ENCODE peak calls at places on chromosomes 2 and 18, in four cellular contexts. U, N, O and G are unnamed samples.

GRCh38 chr2:10045561-10046355 is 2.4 kb downstream of the KLF11 start:
- DNase-seq in O (no peak), U (no peak), N (no peak), G (no peak)

GRCh38 chr2:121735520-121736074 is 1.1 kb downstream of the NIFK start:
- DNase-seq in U (no peak), N (no peak), O (no peak), G (peak; percentile 32)

GRCh38 chr2:217935245-217935879 is 67.4 kb downstream of the TNS1 start:
- DNase-seq in O (no peak), N (peak; percentile 87), U (no peak), G (peak; percentile 84)

GRCh38 chr2:111005307-111005706 is 115.4 kb upstream of the BCL2L11 start:
- DNase-seq in U (no peak), O (no peak), N (no peak), G (no peak)

GRCh38 chr2:102736174-102736606 is 25.6 kb upstream of the TMEM182 start:
- DNase-seq in N (no peak), U (no peak), O (no peak), G (peak; percentile 11)

GRCh38 chr18:23235860-23236259 is 100.6 kb downstream of the CABLES1 start:
- DNase-seq in O (no peak), N (no peak), U (no peak), G (no peak)

GRCh38 chr2:73267008-73267407 is 17.3 kb downstream of the FBXO41 start:
- DNase-seq in U (no peak), O (no peak), N (no peak), G (no peak)

GRCh38 chr18:8584798-8585197 is 24.4 kb upstream of the RAB12 start:
- DNase-seq in N (no peak), U (no peak), O (no peak), G (no peak)

GRCh38 chr18:78875268-78875997 is 104.2 kb upstream of the SALL3 start:
- DNase-seq in U (no peak), N (peak; percentile 16), O (peak; percentile 22), G (peak; percentile 12)

GRCh38 chr2:210503622-210504300 is 27.2 kb upstream of the LANCL1 start:
- DNase-seq in U (no peak), O (no peak), N (peak; percentile 13), G (peak; percentile 9)

GRCh38 chr2:214379227-214379626 is 31.6 kb upstream of the VWC2L start:
- DNase-seq in O (no peak), N (no peak), U (no peak), G (no peak)

GRCh38 chr18:39487932-39488331 is 1922.3 kb upstream of the CELF4 start:
- DNase-seq in O (no peak), U (no peak), N (no peak), G (no peak)

GRCh38 chr2:239807568-239807967 is 217.6 kb downstream of the NDUFA10 start:
- DNase-seq in U (no peak), O (no peak), N (no peak), G (no peak)

GRCh38 chr2:29525921-29526320 is 395.5 kb downstream of the ALK start:
- DNase-seq in N (no peak), O (no peak), U (no peak), G (no peak)
- H3K4me3 ChIP-seq in N (no peak overlapping the region), O (no peak overlapping the region), U (no peak overlapping the region), G (no peak overlapping the region)

DNA sequence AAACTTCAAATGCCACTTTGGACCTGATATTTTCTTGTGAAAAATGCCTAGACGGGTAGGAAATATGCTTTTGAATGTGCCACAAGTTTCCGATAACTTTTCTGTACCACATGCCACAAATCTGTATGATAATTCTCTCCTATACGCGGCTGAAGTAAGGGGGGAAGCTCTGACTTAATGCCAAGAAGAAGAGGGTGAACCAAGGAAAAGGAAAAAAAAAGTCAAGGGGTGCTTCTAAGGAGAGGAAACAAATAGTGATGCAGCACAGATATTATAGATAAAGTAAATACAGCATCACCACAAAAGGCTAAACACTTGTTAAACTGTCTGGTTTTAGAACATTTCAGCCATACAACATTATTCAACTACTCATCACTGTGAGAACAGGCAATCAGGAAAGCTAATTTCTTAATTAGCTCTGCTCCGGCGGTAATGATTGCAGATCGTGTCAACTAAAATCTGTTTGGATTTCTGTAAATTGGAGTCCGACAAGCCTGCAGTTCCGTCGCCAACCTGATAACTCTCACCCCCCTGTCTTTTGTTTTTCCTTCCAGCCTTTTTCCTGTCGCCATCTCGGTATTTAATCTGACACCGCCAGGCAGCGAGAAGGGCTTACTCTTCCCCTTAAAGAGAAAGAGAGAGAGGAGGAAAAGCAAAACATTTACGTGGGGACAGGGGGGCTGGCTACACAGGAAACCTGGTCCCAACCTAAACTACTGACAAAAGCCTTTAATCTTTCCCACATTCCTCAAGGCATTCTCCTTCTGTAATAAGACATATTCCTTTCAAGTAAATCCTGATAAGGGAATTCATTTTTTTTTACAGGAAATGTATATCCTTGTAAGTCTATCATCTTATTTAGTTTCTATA is 67.5 kb downstream of the ZEB2 start:
- DNase-seq in U (no peak), N (peak; percentile 64), O (no peak), G (peak; percentile 69)
- H3K4me3 ChIP-seq in U (peak overlapping the region; percentile 43), N (peak overlapping the region; percentile 37), O (no peak overlapping the region), G (no peak overlapping the region)

DNA sequence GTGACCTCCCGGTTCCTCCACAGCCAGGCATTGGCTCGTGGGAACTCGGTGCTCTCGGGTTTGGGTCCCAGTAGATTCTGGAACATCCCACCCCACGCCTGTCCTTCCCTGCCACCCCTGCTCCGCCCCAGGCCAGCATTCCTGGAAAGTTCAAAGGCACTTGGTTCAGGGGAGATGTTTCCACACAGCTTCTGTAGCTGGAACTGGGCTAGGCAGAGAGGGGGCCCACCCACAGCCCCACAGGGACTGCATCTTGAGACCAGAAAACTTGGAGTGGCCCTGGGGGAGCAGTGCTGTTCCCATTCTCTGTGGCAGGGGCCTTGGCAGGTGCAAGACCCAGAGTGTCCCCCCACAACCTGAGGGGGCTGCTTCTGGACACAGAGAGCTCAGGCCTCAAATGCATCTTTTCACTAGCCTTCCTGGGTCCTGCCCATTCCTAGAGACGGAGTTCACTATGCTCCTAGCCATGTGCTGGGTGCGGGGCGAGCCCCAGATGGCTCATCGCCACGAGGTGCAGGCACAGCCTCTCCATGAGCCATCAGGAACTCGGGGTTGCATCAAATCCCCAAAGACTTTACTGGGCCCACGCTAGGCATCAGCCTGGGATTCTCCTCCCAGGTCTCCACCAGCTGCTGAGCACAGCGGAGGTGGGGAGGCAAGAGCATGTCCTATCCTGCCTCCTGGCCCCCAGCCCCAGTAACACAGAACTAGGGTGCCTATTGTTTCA is 68.7 kb downstream of the ZFP36L2 start:
- DNase-seq in N (no peak), U (no peak), O (no peak), G (peak; percentile 23)
- H3K4me3 ChIP-seq in N (no peak overlapping the region), U (no peak overlapping the region), O (no peak overlapping the region), G (no peak overlapping the region)

GRCh38 chr2:237630216-237631000 is 3.0 kb downstream of the LRRFIP1 start:
- DNase-seq in U (no peak), N (no peak), O (no peak), G (no peak)

GRCh38 chr2:237629739-237630138 is 2.4 kb downstream of the LRRFIP1 start:
- DNase-seq in O (no peak), U (no peak), N (no peak), G (peak; percentile 50)

GRCh38 chr2:237631801-237632585 is 4.6 kb downstream of the LRRFIP1 start:
- DNase-seq in U (no peak), O (no peak), N (no peak), G (no peak)

GRCh38 chr2:237631029-237631785 is 3.8 kb downstream of the LRRFIP1 start:
- DNase-seq in U (no peak), N (no peak), O (no peak), G (no peak)

GRCh38 chr2:237632991-237633629 is 5.7 kb downstream of the LRRFIP1 start:
- DNase-seq in O (no peak), N (no peak), U (no peak), G (no peak)
- H3K4me3 ChIP-seq in O (no peak overlapping the region), N (no peak overlapping the region), U (no peak overlapping the region), G (no peak overlapping the region)

GRCh38 chr18:70158992-70159717 is 46.3 kb downstream of the RTTN start:
- DNase-seq in N (no peak), O (no peak), U (no peak), G (no peak)
- H3K4me3 ChIP-seq in N (no peak overlapping the region), O (no peak overlapping the region), U (no peak overlapping the region), G (no peak overlapping the region)

GRCh38 chr2:30334738-30335426 is 103.5 kb downstream of the LBH start:
- DNase-seq in N (no peak), O (no peak), U (no peak), G (no peak)

GRCh38 chr2:30335981-30336538 is 104.7 kb downstream of the LBH start:
- DNase-seq in U (no peak), O (no peak), N (no peak), G (no peak)

GRCh38 chr2:30338475-30338874 is 107.1 kb downstream of the LBH start:
- DNase-seq in U (no peak), O (no peak), N (no peak), G (no peak)

GRCh38 chr2:30339071-30339470 is 107.7 kb downstream of the LBH start:
- DNase-seq in U (no peak), N (no peak), O (no peak), G (no peak)

GRCh38 chr2:30336978-30337841 is 105.9 kb downstream of the LBH start:
- DNase-seq in O (no peak), N (no peak), U (no peak), G (no peak)
- H3K4me3 ChIP-seq in O (no peak overlapping the region), N (no peak overlapping the region), U (no peak overlapping the region), G (no peak overlapping the region)